ENCODE peak calls at places on chromosome 6, in six cellular contexts. P is activated CD4-positive, CD25-positive, alpha-beta regulatory T cell; C is GM19239; R is nucleus accumbens; H is BJ; Q is ACHN. J is an unnamed sample.

GRCh38 chr6:30490031-30490876 is 945 bp downstream of the HLA-E start:
- DNase-seq in Q (peak; percentile 45), P (peak; percentile 82), R (no peak), C (no peak), H (no peak), J (peak; percentile 58)

GRCh38 chr6:20575125-20575524 is 40.9 kb downstream of the CDKAL1 start:
- DNase-seq in C (no peak), H (no peak), R (no peak), Q (no peak), P (no peak), J (no peak)

GRCh38 chr6:31834704-31835375 is 7.3 kb downstream of the HSPA1B start:
- DNase-seq in C (peak; percentile 46), P (peak; percentile 64), Q (no peak), R (peak; percentile 88), H (no peak), J (no peak)

GRCh38 chr6:99181174-99181573 is 168.3 kb downstream of the FAXC start:
- DNase-seq in H (no peak), C (no peak), R (no peak), P (no peak), Q (no peak), J (no peak)

GRCh38 chr6:36323062-36323461 is 13.6 kb downstream of the BNIP5 start:
- DNase-seq in R (no peak), C (no peak), Q (no peak), H (no peak), P (no peak), J (no peak)

GRCh38 chr6:166305562-166306117 is 2.6 kb downstream of the PRR18 start:
- DNase-seq in R (no peak), H (no peak), C (no peak), Q (no peak), P (no peak), J (no peak)

GRCh38 chr6:22442826-22443225 is 126.5 kb upstream of the HDGFL1 start:
- DNase-seq in H (no peak), R (no peak), Q (no peak), P (no peak), C (no peak), J (peak; percentile 54)

GRCh38 chr6:128919412-128919811 is 36.5 kb downstream of the LAMA2 start:
- DNase-seq in P (no peak), H (peak; percentile 38), R (no peak), Q (no peak), C (no peak), J (peak; percentile 28)

GRCh38 chr6:41657131-41658094 is 19.1 kb downstream of the MDFI start:
- DNase-seq in P (no peak), C (no peak), H (no peak), R (no peak), Q (no peak), J (no peak)

GRCh38 chr6:117602151-117602898 is at the start of gene GOPC:
- DNase-seq in R (peak; percentile 95), H (peak; percentile 93), P (peak; percentile 89), C (peak; percentile 78), Q (peak; percentile 96), J (peak; percentile 98)

GRCh38 chr6:37101991-37102298 is 68.0 kb upstream of the PIM1 start:
- DNase-seq in R (no peak), H (no peak), P (no peak), Q (no peak), C (no peak), J (no peak)

GRCh38 chr6:134724653-134725340 is 225.1 kb downstream of the ALDH8A1 start:
- DNase-seq in R (no peak), Q (no peak), P (no peak), C (no peak), H (no peak), J (peak; percentile 83)

GRCh38 chr6:21664263-21665081 is 70.9 kb downstream of the SOX4 start:
- DNase-seq in C (no peak), Q (peak; percentile 41), R (no peak), P (no peak), H (no peak), J (peak; percentile 47)

GRCh38 chr6:106070626-106071025 is 15.5 kb upstream of the PRDM1 start:
- DNase-seq in C (no peak), H (no peak), P (no peak), R (no peak), Q (no peak), J (no peak)

GRCh38 chr6:134510920-134511319 is 193.0 kb upstream of the SGK1 start:
- DNase-seq in R (no peak), C (no peak), P (no peak), Q (no peak), H (no peak), J (no peak)

J was measured in fibroblast of lung.